ENCODE peak calls at places on chromosomes 7 and 10, in eight cellular contexts. T is MV-4-11, O is GM04503, M is fibroblast of mammary gland, Z is NCI-H2171 treated with DMSO at 0.1 percent for 48 hours, J is AG09309, W is SHP77 treated with DMSO at 0.1 percent for 48 hours, H is mesothelial cell of epicardium. C is an unnamed sample.

GRCh38 chr10:67976292-67977245 is 92.1 kb downstream of the SIRT1 start:
- DNase-seq in T (no peak), O (no peak), M (peak), Z (no peak), J (no peak), W (no peak), H (no peak), C (no peak)

GRCh38 chr10:91883549-91884542 is 25.4 kb downstream of the FGFBP3 start:
- DNase-seq in T (no peak), O (no peak), M (peak), Z (no peak), J (no peak), W (no peak), H (no peak), C (peak)

GRCh38 chr7:98202367-98203195 is 8.7 kb upstream of the BHLHA15 start:
- DNase-seq in T (peak), O (no peak), M (no peak), Z (no peak), J (no peak), W (no peak), H (no peak), C (no peak)

GRCh38 chr10:132077091-132077490 is 11.3 kb downstream of the JAKMIP3 start:
- DNase-seq in T (no peak), O (no peak), M (no peak), Z (no peak), J (no peak), W (no peak), H (no peak), C (no peak)

GRCh38 chr7:111006691-111007090 is 84.2 kb upstream of the LRRN3 start:
- DNase-seq in T (no peak), O (no peak), M (no peak), Z (no peak), J (no peak), W (no peak), H (no peak), C (peak)

GRCh38 chr10:32190890-32191491 is 134.8 kb upstream of the KIF5B start:
- DNase-seq in T (peak), O (no peak), M (peak), Z (peak), J (no peak), W (no peak), H (no peak), C (peak)

GRCh38 chr10:47159361-47160228 is 140.4 kb upstream of the GDF10 start:
- DNase-seq in T (no peak), O (no peak), M (no peak), Z (no peak), J (no peak), W (no peak), H (no peak), C (no peak)

GRCh38 chr7:7786595-7786994 is 68.2 kb upstream of the RPA3 start:
- DNase-seq in T (no peak), O (no peak), M (no peak), Z (no peak), J (no peak), W (no peak), H (no peak), C (no peak)

GRCh38 chr7:47147213-47147631 is 434.7 kb downstream of the TNS3 start:
- DNase-seq in T (peak), O (no peak), M (no peak), Z (no peak), J (no peak), W (no peak), H (no peak), C (peak)

GRCh38 chr7:151839511-151839921 is 37.4 kb downstream of the PRKAG2 start:
- DNase-seq in T (no peak), O (no peak), M (no peak), Z (no peak), J (no peak), W (no peak), H (no peak), C (no peak)

GRCh38 chr10:28215930-28216329 is 86.9 kb downstream of the MPP7 start:
- DNase-seq in T (no peak), O (no peak), M (no peak), Z (no peak), J (no peak), W (no peak), H (no peak), C (no peak)

GRCh38 chr7:93156884-93157283 is 8.7 kb upstream of the SAMD9L start:
- DNase-seq in T (no peak), O (no peak), M (no peak), Z (no peak), J (no peak), W (no peak), H (no peak), C (no peak)

GRCh38 chr7:94176694-94177200 is 172.6 kb upstream of the BET1 start:
- DNase-seq in T (no peak), O (no peak), M (no peak), Z (no peak), J (no peak), W (no peak), H (no peak), C (no peak)

GRCh38 chr7:130024390-130024789 is 26.8 kb downstream of the ZC3HC1 start:
- DNase-seq in T (no peak), O (no peak), M (no peak), Z (no peak), J (no peak), W (no peak), H (no peak), C (peak)

GRCh38 chr7:43443380-43443779 is 139.5 kb upstream of the STK17A start:
- DNase-seq in T (no peak), O (no peak), M (no peak), Z (peak), J (no peak), W (no peak), H (no peak), C (peak)

GRCh38 chr10:112307631-112308502 is 24.7 kb downstream of the TECTB start:
- DNase-seq in T (no peak), O (no peak), M (peak), Z (peak), J (no peak), W (no peak), H (no peak), C (peak)

GRCh38 chr10:83582407-83583095 is 556.8 kb upstream of the GHITM start:
- DNase-seq in T (no peak), O (no peak), M (no peak), Z (no peak), J (no peak), W (no peak), H (no peak), C (no peak)

GRCh38 chr7:158125721-158126120 is 461.9 kb downstream of the PTPRN2 start:
- DNase-seq in T (no peak), O (no peak), M (no peak), Z (no peak), J (no peak), W (no peak), H (no peak), C (no peak)

GRCh38 chr7:50436133-50436802 is 13.9 kb downstream of the FIGNL1 start:
- DNase-seq in T (peak), O (no peak), M (peak), Z (no peak), J (no peak), W (no peak), H (no peak), C (peak)

GRCh38 chr7:108875139-108875538 is 305.5 kb downstream of the DNAJB9 start:
- DNase-seq in T (peak), O (no peak), M (peak), Z (no peak), J (peak), W (no peak), H (no peak), C (peak)

GRCh38 chr10:49781247-49781646 is 19.1 kb upstream of the OGDHL start:
- DNase-seq in T (no peak), O (peak), M (peak), Z (no peak), J (no peak), W (no peak), H (no peak), C (peak)

C was measured in fibroblast of pulmonary artery.